ENCODE peak calls at places on chromosomes 13 and 19, in four cellular contexts. R is right cardiac atrium; O is CD4-positive, CD25-positive, alpha-beta regulatory T cell; Z is H9. Y is an unnamed sample. For H3K4me1, the result is how much of the 10 kb centered on the place peaks cover.

GRCh38 chr13:52195052-52195837 is 35.8 kb upstream of the NEK3 start:
- DNase-seq in Z (peak), R (peak), O (peak), Y (peak)

GRCh38 chr19:3480383-3481091 is at the start of gene SMIM24:
- DNase-seq in Z (no peak), O (no peak), R (no peak), Y (no peak)

GRCh38 chr19:6616011-6616410 is 25.1 kb upstream of the CD70 start:
- DNase-seq in Z (no peak), R (no peak), O (peak), Y (no peak)

GRCh38 chr13:45297456-45298205 is 43.4 kb downstream of the TPT1 start:
- DNase-seq in O (peak), Z (no peak), R (no peak), Y (no peak)

GRCh38 chr19:47152632-47153031 is 22.0 kb downstream of the SAE1 start:
- DNase-seq in O (no peak), R (no peak), Z (no peak), Y (no peak)

GRCh38 chr19:55549500-55550320 is 4.4 kb upstream of the SBK3 start:
- DNase-seq in O (no peak), R (no peak), Z (peak), Y (peak)

GRCh38 chr19:794989-795658 is 2.1 kb upstream of the PTBP1 start:
- DNase-seq in R (peak), Z (peak), O (no peak), Y (peak)

GRCh38 chr19:33186835-33187540 is 7.1 kb upstream of the LRP3 start:
- DNase-seq in R (no peak), O (no peak), Z (no peak), Y (no peak)

GRCh38 chr13:75643182-75643581 is 7.1 kb downstream of the LMO7 start:
- DNase-seq in R (no peak), O (no peak), Z (no peak), Y (no peak)

DNA sequence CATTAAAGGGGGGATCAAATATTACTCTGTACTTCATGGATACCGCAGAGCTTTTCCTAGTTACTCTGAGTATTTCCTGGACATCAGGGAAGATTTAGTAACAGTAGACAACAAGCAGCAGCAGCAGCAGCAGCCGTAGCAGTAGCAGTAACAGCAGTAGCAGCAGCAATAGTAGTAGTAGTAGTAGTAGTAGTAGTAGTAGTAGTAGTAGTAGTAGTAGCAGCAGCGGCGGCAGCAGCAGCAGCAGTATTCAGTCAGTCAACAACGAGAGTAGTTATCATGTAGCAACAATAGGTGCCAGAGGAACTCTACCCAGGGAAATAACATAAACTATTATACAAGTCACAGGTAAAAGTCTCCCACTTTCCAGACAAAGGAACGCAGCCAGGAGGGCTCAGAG is 1.1 kb upstream of the DOCK9 start:
- DNase-seq in O (no peak), R (no peak), Z (no peak), Y (no peak)
- H3K4me1 ChIP-seq in O (under half), R (under half), Z (under half), Y (under half)

GRCh38 chr13:36244073-36244472 is 29.7 kb upstream of the SOHLH2 start:
- DNase-seq in O (no peak), Z (no peak), R (no peak), Y (no peak)

GRCh38 chr13:36251528-36251927 is 37.2 kb upstream of the SOHLH2 start:
- DNase-seq in O (no peak), R (no peak), Z (no peak), Y (no peak)

GRCh38 chr13:36244990-36245389 is 30.6 kb upstream of the SOHLH2 start:
- DNase-seq in O (no peak), Z (no peak), R (no peak), Y (no peak)

GRCh38 chr13:36251012-36251411 is 36.7 kb upstream of the SOHLH2 start:
- DNase-seq in R (no peak), O (no peak), Z (no peak), Y (no peak)

DNA sequence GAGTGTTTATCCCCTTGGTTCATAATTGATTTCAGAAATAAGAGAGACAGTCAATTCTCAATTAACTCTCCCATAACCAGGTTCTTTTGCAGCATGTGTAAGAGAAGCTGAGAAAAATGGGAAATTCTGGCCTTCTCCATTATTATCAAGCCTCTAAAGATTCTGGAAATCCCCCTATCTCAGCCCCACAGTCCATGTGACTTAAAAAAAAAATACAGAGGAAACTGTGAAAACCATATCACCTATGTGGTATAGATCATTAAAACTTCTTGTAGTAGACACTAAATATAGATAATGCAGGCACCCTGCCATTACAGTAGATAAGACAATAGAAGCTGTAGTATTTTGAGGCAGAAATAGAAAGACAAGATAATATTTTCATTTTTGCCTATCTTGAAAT is 34.3 kb upstream of the SOHLH2 start:
- DNase-seq in Z (no peak), O (no peak), R (no peak), Y (no peak)
- H3K4me1 ChIP-seq in Z (under half), O (under half), R (under half), Y (under half)

GRCh38 chr19:18319591-18320135 is 3.2 kb downstream of the LSM4 start:
- DNase-seq in O (no peak), R (no peak), Z (no peak), Y (no peak)

GRCh38 chr19:18321729-18322091 is 1.2 kb downstream of the LSM4 start:
- DNase-seq in Z (no peak), O (peak), R (no peak), Y (no peak)

GRCh38 chr19:18322759-18323460 is at the start of gene LSM4:
- DNase-seq in O (peak), R (peak), Z (peak), Y (peak)

GRCh38 chr19:18320865-18321728 is 1.8 kb downstream of the LSM4 start:
- DNase-seq in Z (no peak), R (peak), O (no peak), Y (no peak)

DNA sequence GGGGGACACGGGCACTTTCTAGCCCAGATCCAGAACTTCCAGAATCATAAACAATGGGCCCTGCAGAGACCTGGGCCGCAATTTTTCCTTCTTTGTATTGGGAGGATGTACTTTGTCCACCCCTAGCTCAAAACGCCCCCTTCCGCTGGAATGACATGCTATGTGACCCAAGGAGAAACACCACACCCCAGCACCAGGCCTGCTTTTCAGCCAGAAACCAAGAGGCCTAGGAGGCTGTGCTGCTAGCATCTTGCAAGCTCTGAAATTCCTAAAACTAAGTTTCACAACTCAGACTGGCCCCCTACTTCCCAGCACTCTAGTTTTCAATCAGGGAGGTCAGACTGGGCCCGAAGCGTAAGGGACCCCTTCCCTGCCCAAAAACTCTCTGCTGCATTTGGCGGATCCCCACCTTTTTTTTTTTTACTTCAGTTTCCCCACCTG is 538 bp downstream of the LSM4 start:
- DNase-seq in R (peak), O (peak), Z (no peak), Y (peak)
- H3K4me1 ChIP-seq in R (under half), O (half or more), Z (under half), Y (under half)

GRCh38 chr13:99380402-99380801 is 73.2 kb upstream of the GPR183 start:
- DNase-seq in Z (no peak), O (no peak), R (no peak), Y (no peak)

GRCh38 chr13:99382428-99383133 is 75.4 kb upstream of the GPR183 start:
- DNase-seq in Z (peak), O (peak), R (no peak), Y (no peak)

GRCh38 chr13:99378985-99379734 is 72.0 kb upstream of the GPR183 start:
- DNase-seq in O (no peak), R (no peak), Z (peak), Y (peak)

GRCh38 chr13:99379856-99380255 is 72.7 kb upstream of the GPR183 start:
- DNase-seq in O (no peak), Z (no peak), R (no peak), Y (no peak)

DNA sequence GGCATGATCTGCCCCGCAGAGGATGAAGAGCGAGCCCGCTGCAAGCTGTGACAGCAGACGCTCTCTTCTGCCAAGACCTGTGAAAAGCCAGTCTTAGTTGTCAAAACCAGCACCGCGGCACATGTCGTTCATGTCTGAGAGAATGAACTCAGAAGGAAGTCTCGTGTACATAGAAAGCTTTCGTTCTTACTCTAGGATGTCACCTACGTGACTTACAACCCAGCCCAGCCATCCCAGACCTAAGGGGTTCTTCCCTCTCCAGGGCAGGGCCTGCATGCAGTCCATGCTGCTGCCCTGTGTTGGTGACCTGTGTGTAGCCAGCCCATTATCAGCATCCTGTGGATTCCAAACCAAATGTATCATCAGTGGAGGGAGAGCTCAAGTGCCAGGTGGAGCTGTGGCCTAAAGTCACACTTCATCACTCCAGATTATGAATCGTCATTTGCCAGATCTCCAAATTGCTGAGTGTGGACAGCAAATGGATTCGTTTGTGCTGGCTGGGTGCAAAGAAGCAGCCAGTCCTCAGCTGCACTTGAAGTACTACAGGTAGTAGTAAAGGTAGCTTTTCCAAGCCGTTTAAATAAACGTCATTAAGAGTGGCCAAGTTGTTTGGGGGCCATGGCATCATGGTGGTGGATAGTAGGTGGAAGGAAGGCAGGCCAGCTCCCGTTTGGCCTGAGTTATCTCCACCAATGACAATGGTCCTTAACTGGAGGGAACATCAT is 73.9 kb upstream of the GPR183 start:
- DNase-seq in O (peak), R (no peak), Z (no peak), Y (no peak)
- H3K4me1 ChIP-seq in O (half or more), R (under half), Z (under half), Y (under half)

GRCh38 chr19:4494691-4495064 is 22.6 kb downstream of the HDGFL2 start:
- DNase-seq in Z (no peak), O (no peak), R (no peak), Y (no peak)
- H3K4me1 ChIP-seq in Z (under half), O (under half), R (under half), Y (under half)

GRCh38 chr19:51361228-51361627 is 5.0 kb downstream of the ETFB start:
- DNase-seq in Z (no peak), R (no peak), O (no peak), Y (no peak)
- H3K4me1 ChIP-seq in Z (under half), R (under half), O (under half), Y (under half)

GRCh38 chr19:58509731-58510083 is 2.1 kb downstream of the SLC27A5 start:
- DNase-seq in O (no peak), R (no peak), Z (no peak), Y (no peak)
- H3K4me1 ChIP-seq in O (under half), R (under half), Z (under half), Y (under half)

DNA sequence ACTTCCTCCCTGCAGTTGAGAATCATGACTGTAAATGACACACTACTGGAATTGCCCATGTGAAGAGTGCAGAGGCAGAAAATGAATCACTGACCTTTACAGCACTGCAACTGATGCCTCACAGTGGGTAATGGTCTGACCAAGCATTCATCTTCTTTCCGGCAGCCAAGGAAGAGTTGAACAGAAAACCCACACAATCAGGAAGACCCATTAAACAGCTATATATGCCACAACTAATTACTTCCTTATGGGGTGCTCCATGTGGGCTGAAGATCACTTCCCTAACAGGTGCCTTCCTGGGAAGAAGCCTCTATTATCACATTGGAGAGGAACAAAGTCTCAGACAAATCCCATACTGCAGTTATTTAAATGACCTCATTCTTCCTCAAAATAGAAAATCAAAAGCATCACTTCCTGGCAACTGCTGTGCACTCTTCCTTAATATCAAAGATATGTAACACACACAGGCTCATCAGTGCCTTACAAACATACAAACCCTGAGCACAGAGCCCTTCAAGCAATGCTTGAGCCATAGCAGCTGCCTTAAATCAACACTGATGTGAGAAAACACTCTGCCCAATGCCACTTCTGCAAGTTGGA is 45.8 kb downstream of the RUBCNL start:
- DNase-seq in O (no peak), R (no peak), Z (no peak), Y (no peak)
- H3K4me1 ChIP-seq in O (under half), R (under half), Z (under half), Y (under half)